ENCODE peak calls at places on chromosomes 2 and 18, in eight cellular contexts. One of them, this sample, is unnamed.

GRCh38 chr2:237980087-237980486 is 13.3 kb downstream of the UBE2F start:
- DNase-seq in CD8-positive, alpha-beta T cell: no peak
- DNase-seq in H4: no peak
- DNase-seq in effector CD4-positive, alpha-beta T cell: no peak
- DNase-seq in NB4: no peak
- DNase-seq in COR-L47: no peak
- DNase-seq in neuronal stem cell: no peak
- DNase-seq in CD8-positive, alpha-beta memory T cell: no peak
- DNase-seq in this sample: no peak

GRCh38 chr2:144936442-144936841 is 416.5 kb upstream of the ZEB2 start:
- DNase-seq in CD8-positive, alpha-beta T cell: no peak
- DNase-seq in H4: no peak
- DNase-seq in effector CD4-positive, alpha-beta T cell: no peak
- DNase-seq in NB4: no peak
- DNase-seq in COR-L47: no peak
- DNase-seq in neuronal stem cell: no peak
- DNase-seq in CD8-positive, alpha-beta memory T cell: no peak
- DNase-seq in this sample: no peak

GRCh38 chr18:50933684-50934083 is 34.2 kb upstream of the ELAC1 start:
- DNase-seq in CD8-positive, alpha-beta T cell: no peak
- DNase-seq in H4: no peak
- DNase-seq in effector CD4-positive, alpha-beta T cell: no peak
- DNase-seq in NB4: no peak
- DNase-seq in COR-L47: no peak
- DNase-seq in neuronal stem cell: no peak
- DNase-seq in CD8-positive, alpha-beta memory T cell: no peak
- DNase-seq in this sample: no peak

GRCh38 chr18:61173579-61173978 is 159.7 kb upstream of the CDH20 start:
- DNase-seq in CD8-positive, alpha-beta T cell: no peak
- DNase-seq in H4: no peak
- DNase-seq in effector CD4-positive, alpha-beta T cell: no peak
- DNase-seq in NB4: no peak
- DNase-seq in COR-L47: no peak
- DNase-seq in neuronal stem cell: no peak
- DNase-seq in CD8-positive, alpha-beta memory T cell: no peak
- DNase-seq in this sample: peak; percentile 64

GRCh38 chr2:127622561-127623387 is 23.2 kb upstream of the GPR17 start:
- DNase-seq in CD8-positive, alpha-beta T cell: peak; percentile 2
- DNase-seq in H4: no peak
- DNase-seq in effector CD4-positive, alpha-beta T cell: no peak
- DNase-seq in NB4: no peak
- DNase-seq in COR-L47: no peak
- DNase-seq in neuronal stem cell: no peak
- DNase-seq in CD8-positive, alpha-beta memory T cell: peak; percentile 21
- DNase-seq in this sample: no peak

GRCh38 chr2:32264422-32265149 is at the start of gene NLRC4:
- DNase-seq in CD8-positive, alpha-beta T cell: no peak
- DNase-seq in H4: no peak
- DNase-seq in effector CD4-positive, alpha-beta T cell: no peak
- DNase-seq in NB4: peak; percentile 86
- DNase-seq in COR-L47: no peak
- DNase-seq in neuronal stem cell: no peak
- DNase-seq in CD8-positive, alpha-beta memory T cell: no peak
- DNase-seq in this sample: no peak

GRCh38 chr18:23200751-23201150 is 65.5 kb downstream of the CABLES1 start:
- DNase-seq in CD8-positive, alpha-beta T cell: no peak
- DNase-seq in H4: no peak
- DNase-seq in effector CD4-positive, alpha-beta T cell: no peak
- DNase-seq in NB4: no peak
- DNase-seq in COR-L47: peak; percentile 27
- DNase-seq in neuronal stem cell: no peak
- DNase-seq in CD8-positive, alpha-beta memory T cell: no peak
- DNase-seq in this sample: no peak

GRCh38 chr2:96325884-96326255 is 753 bp downstream of the ITPRIPL1 start:
- DNase-seq in CD8-positive, alpha-beta T cell: peak; percentile 57
- DNase-seq in H4: no peak
- DNase-seq in effector CD4-positive, alpha-beta T cell: peak; percentile 28
- DNase-seq in NB4: peak; percentile 34
- DNase-seq in COR-L47: no peak
- DNase-seq in neuronal stem cell: no peak
- DNase-seq in CD8-positive, alpha-beta memory T cell: peak; percentile 75
- DNase-seq in this sample: no peak

GRCh38 chr18:43277164-43277600 is at the start of gene SYT4:
- DNase-seq in CD8-positive, alpha-beta T cell: no peak
- DNase-seq in H4: peak; percentile 12
- DNase-seq in effector CD4-positive, alpha-beta T cell: no peak
- DNase-seq in NB4: peak; percentile 1
- DNase-seq in COR-L47: peak; percentile 92
- DNase-seq in neuronal stem cell: peak; percentile 69
- DNase-seq in CD8-positive, alpha-beta memory T cell: no peak
- DNase-seq in this sample: peak; percentile 87

GRCh38 chr2:39490586-39490985 is 53.5 kb upstream of the MAP4K3 start:
- DNase-seq in CD8-positive, alpha-beta T cell: no peak
- DNase-seq in H4: peak; percentile 36
- DNase-seq in effector CD4-positive, alpha-beta T cell: no peak
- DNase-seq in NB4: no peak
- DNase-seq in COR-L47: no peak
- DNase-seq in neuronal stem cell: no peak
- DNase-seq in CD8-positive, alpha-beta memory T cell: no peak
- DNase-seq in this sample: no peak

GRCh38 chr2:217249490-217250451 is 389.9 kb upstream of the TNP1 start:
- DNase-seq in CD8-positive, alpha-beta T cell: no peak
- DNase-seq in H4: no peak
- DNase-seq in effector CD4-positive, alpha-beta T cell: no peak
- DNase-seq in NB4: peak; percentile 56
- DNase-seq in COR-L47: no peak
- DNase-seq in neuronal stem cell: no peak
- DNase-seq in CD8-positive, alpha-beta memory T cell: no peak
- DNase-seq in this sample: no peak